ENCODE peak calls at places on chromosomes 3 and 15, in eight cellular contexts. P is fibroblast of mammary gland, W is tibial artery, L is fibroblast of pulmonary artery, K is fibroblast of the aortic adventitia, O is body of pancreas, E is AG09309, B is cardiac fibroblast. Z is an unnamed sample.

GRCh38 chr15:39558421-39558820 is 22.5 kb upstream of the THBS1 start:
- DNase-seq in O (no peak), L (no peak), K (no peak), B (no peak), E (no peak), P (no peak), W (no peak), Z (no peak)

GRCh38 chr15:69508659-69509058 is 56.0 kb downstream of the RPLP1 start:
- DNase-seq in K (peak; percentile 19), W (peak; percentile 19), B (no peak), P (no peak), E (no peak), O (no peak), L (no peak), Z (no peak)

GRCh38 chr3:160027541-160028195 is 39.0 kb downstream of the IL12A start:
- DNase-seq in K (peak; percentile 75), E (peak; percentile 53), P (peak; percentile 73), W (no peak), L (peak; percentile 66), O (no peak), B (peak; percentile 60), Z (no peak)

GRCh38 chr3:37961622-37962455 is 28.7 kb upstream of the VILL start:
- DNase-seq in O (no peak), P (no peak), W (peak; percentile 39), E (no peak), L (no peak), K (no peak), B (no peak), Z (no peak)

GRCh38 chr15:56307180-56307579 is 58.0 kb upstream of the TEX9 start:
- DNase-seq in L (no peak), E (no peak), O (no peak), W (no peak), K (no peak), P (no peak), B (no peak), Z (no peak)

GRCh38 chr15:95162069-95162468 is 930.7 kb downstream of the MCTP2 start:
- DNase-seq in B (no peak), O (no peak), P (peak; percentile 23), L (no peak), W (no peak), E (no peak), K (peak; percentile 32), Z (no peak)

GRCh38 chr3:185724761-185725160 is 100.1 kb downstream of the IGF2BP2 start:
- DNase-seq in P (peak; percentile 56), B (peak; percentile 64), K (peak; percentile 45), W (no peak), O (no peak), L (peak; percentile 61), E (no peak), Z (no peak)

GRCh38 chr3:43953814-43954241 is 263.1 kb downstream of the ABHD5 start:
- DNase-seq in E (peak; percentile 25), B (peak; percentile 29), O (no peak), L (peak; percentile 11), P (peak; percentile 83), W (no peak), K (peak; percentile 31), Z (no peak)

GRCh38 chr3:16665282-16665741 is 60.1 kb upstream of the DAZL start:
- DNase-seq in W (no peak), E (no peak), L (peak; percentile 58), B (peak; percentile 51), P (peak; percentile 72), O (no peak), K (peak; percentile 33), Z (no peak)

GRCh38 chr3:19959505-19959904 is 12.6 kb downstream of the RAB5A start:
- DNase-seq in B (no peak), E (no peak), P (no peak), L (no peak), K (no peak), W (no peak), O (no peak), Z (no peak)

GRCh38 chr3:183664913-183665381 is 29.5 kb downstream of the KLHL24 start:
- DNase-seq in E (no peak), W (no peak), P (peak; percentile 91), K (peak; percentile 97), B (peak; percentile 89), L (peak; percentile 95), O (no peak), Z (no peak)

GRCh38 chr3:18499256-18499655 is 74.1 kb upstream of the SATB1 start:
- DNase-seq in P (no peak), O (no peak), E (no peak), K (no peak), B (no peak), L (no peak), W (no peak), Z (no peak)
- H3K4me3 ChIP-seq in P (no peak overlapping the region), O (no peak overlapping the region), E (no peak overlapping the region), K (no peak overlapping the region), B (no peak overlapping the region), L (no peak overlapping the region), W (no peak overlapping the region), Z (no peak overlapping the region)

GRCh38 chr3:49668414-49668797 is 5.7 kb upstream of the APEH start:
- DNase-seq in O (no peak), E (no peak), P (no peak), L (no peak), K (no peak), B (no peak), W (no peak), Z (no peak)

GRCh38 chr3:49668861-49669260 is 5.3 kb upstream of the APEH start:
- DNase-seq in L (no peak), O (no peak), E (no peak), P (no peak), B (no peak), W (no peak), K (peak; percentile 36), Z (no peak)

GRCh38 chr3:49666592-49666991 is 7.6 kb upstream of the APEH start:
- DNase-seq in K (no peak), P (no peak), O (no peak), W (no peak), B (peak; percentile 34), L (peak; percentile 18), E (no peak), Z (no peak)

GRCh38 chr3:49669352-49669751 is 4.8 kb upstream of the APEH start:
- DNase-seq in E (no peak), L (no peak), K (no peak), O (no peak), W (no peak), B (no peak), P (no peak), Z (no peak)

GRCh38 chr3:49667701-49668413 is 6.3 kb upstream of the APEH start:
- DNase-seq in B (no peak), O (no peak), W (no peak), E (no peak), K (no peak), P (no peak), L (no peak), Z (no peak)
- H3K4me3 ChIP-seq in B (no peak overlapping the region), O (no peak overlapping the region), W (no peak overlapping the region), E (no peak overlapping the region), K (no peak overlapping the region), P (no peak overlapping the region), L (no peak overlapping the region), Z (no peak overlapping the region)

DNA sequence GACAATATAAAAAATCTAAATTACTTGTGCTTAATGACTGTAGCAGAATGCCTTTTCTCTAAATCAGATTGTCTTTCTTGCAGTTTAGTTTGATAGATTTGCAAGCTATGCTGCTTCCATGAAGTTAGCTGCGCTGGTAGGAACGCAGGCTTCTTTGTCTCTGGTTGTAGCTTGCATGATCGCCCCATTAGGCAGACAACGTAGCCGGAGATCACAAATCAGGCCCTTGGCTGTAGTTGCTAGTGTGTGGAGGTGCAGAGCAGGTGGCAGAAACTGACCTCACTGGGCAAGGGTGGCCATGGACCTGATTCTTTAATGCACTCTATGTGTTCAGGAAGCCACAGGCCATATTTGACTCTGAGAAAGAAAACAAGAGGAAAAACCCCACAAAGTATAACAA is 6.2 kb downstream of the ZIC1 start:
- DNase-seq in B (no peak), W (no peak), P (no peak), L (no peak), K (no peak), E (no peak), O (no peak), Z (no peak)
- H3K4me3 ChIP-seq in B (no peak overlapping the region), W (no peak overlapping the region), P (no peak overlapping the region), L (no peak overlapping the region), K (no peak overlapping the region), E (no peak overlapping the region), O (no peak overlapping the region), Z (no peak overlapping the region)

GRCh38 chr15:43511012-43511885 is 6.2 kb upstream of the MAP1A start:
- DNase-seq in P (no peak), O (peak; percentile 13), K (peak; percentile 21), L (peak; percentile 22), E (no peak), W (peak; percentile 54), B (no peak), Z (no peak)

GRCh38 chr15:43510230-43511011 is 7.0 kb upstream of the MAP1A start:
- DNase-seq in L (peak; percentile 99), O (peak; percentile 100), W (peak; percentile 99), K (peak; percentile 97), P (peak; percentile 97), B (peak; percentile 99), E (peak; percentile 93), Z (peak; percentile 95)

GRCh38 chr15:43508421-43508820 is 9.0 kb upstream of the MAP1A start:
- DNase-seq in O (no peak), B (no peak), E (no peak), K (no peak), P (no peak), L (no peak), W (no peak), Z (no peak)

GRCh38 chr15:43509923-43510229 is 7.5 kb upstream of the MAP1A start:
- DNase-seq in K (peak; percentile 34), P (no peak), O (no peak), L (no peak), B (peak; percentile 45), W (no peak), E (no peak), Z (no peak)

GRCh38 chr15:43509002-43509922 is 8.1 kb upstream of the MAP1A start:
- DNase-seq in L (peak; percentile 44), P (peak; percentile 81), O (no peak), K (peak; percentile 80), E (no peak), W (peak; percentile 68), B (peak; percentile 60), Z (no peak)
- H3K4me3 ChIP-seq in L (peak overlapping the region; percentile 71), P (peak overlapping the region; percentile 62), O (no peak overlapping the region), K (peak overlapping the region; percentile 85), E (peak overlapping the region; percentile 60), W (peak overlapping the region; percentile 64), B (peak overlapping the region; percentile 63), Z (peak overlapping the region; percentile 81)

DNA sequence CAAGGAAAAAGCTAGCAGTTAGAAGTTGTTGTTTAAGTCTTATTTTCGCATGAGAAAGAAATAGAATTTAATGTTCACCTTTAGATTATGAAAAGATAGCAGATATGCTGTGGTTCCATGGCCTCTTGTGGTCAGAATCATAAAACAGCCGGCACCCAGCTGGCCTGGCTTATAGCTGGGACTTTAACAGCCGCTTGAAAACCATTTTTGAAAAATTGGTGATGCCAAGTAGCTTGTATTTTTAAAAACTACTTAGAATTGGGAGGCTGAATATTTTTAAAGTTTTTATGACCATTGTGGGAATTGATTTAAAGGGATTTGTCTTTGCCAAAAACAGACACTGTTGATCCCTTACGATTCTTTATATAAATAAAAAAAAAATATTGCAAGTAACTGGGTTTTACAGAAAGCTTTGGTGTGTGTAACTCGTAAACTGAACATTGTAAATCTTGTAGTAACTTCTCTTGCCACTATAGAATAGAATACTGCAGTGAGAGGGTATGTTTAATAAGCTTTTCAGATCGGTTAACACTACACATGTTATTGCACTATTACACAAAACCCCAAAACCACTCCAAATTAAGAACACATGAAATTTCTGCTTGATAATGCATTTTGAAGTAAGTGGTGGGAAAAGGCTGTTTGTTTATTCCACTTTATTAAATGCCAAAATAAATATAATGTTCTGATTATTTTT is 6.6 kb downstream of the ARRDC4 start:
- DNase-seq in W (no peak), P (peak; percentile 40), L (no peak), K (peak; percentile 24), O (no peak), E (peak; percentile 76), B (no peak), Z (no peak)
- H3K4me3 ChIP-seq in W (no peak overlapping the region), P (no peak overlapping the region), L (no peak overlapping the region), K (no peak overlapping the region), O (no peak overlapping the region), E (no peak overlapping the region), B (no peak overlapping the region), Z (no peak overlapping the region)

Z was measured in CD8-positive, alpha-beta T cell.